ENCODE peak calls at places on chromosomes 12 and 14, in eight cellular contexts. D is DND-41; Y is transverse colon; O is Peyer's patch; J is HCT116; X is lung; E is tibial artery; Z is naive thymus-derived CD4-positive, alpha-beta T cell. B is an unnamed sample.

GRCh38 chr12:9721394-9722092 is 11.4 kb downstream of the CLECL1 start:
- DNase-seq in D (no peak), J (no peak), Z (no peak), E (no peak), O (no peak), Y (no peak), X (no peak), B (no peak)

GRCh38 chr14:54606631-54607133 is 39.8 kb downstream of the SAMD4A start:
- DNase-seq in J (no peak), O (no peak), Z (no peak), D (no peak), E (peak), Y (no peak), X (no peak), B (peak)

GRCh38 chr12:5088586-5089264 is 45.0 kb downstream of the KCNA5 start:
- DNase-seq in D (no peak), X (no peak), O (no peak), Z (no peak), J (no peak), Y (no peak), E (no peak), B (peak)

GRCh38 chr12:132429932-132430643 is 59.9 kb upstream of the FBRSL1 start:
- DNase-seq in Y (peak), D (peak), J (peak), O (peak), E (no peak), X (no peak), Z (peak), B (no peak)

GRCh38 chr12:118183711-118184110 is 47.8 kb downstream of the PEBP1 start:
- DNase-seq in O (no peak), Y (no peak), E (no peak), Z (no peak), D (no peak), J (no peak), X (no peak), B (no peak)

GRCh38 chr12:5524769-5525436 is 93.0 kb downstream of the NTF3 start:
- DNase-seq in O (no peak), Y (no peak), J (no peak), D (no peak), E (no peak), Z (no peak), X (no peak), B (no peak)

GRCh38 chr14:55760801-55761200 is 180.8 kb downstream of the KTN1 start:
- DNase-seq in O (no peak), X (no peak), J (no peak), Y (no peak), E (no peak), D (no peak), Z (no peak), B (no peak)

GRCh38 chr12:28603801-28604200 is 413.5 kb downstream of the CCDC91 start:
- DNase-seq in X (no peak), Y (no peak), E (no peak), Z (no peak), D (no peak), J (no peak), O (no peak), B (no peak)

GRCh38 chr12:14834502-14834901 is 8.8 kb downstream of the ART4 start:
- DNase-seq in D (no peak), E (no peak), Z (no peak), O (no peak), X (no peak), Y (no peak), J (no peak), B (no peak)

GRCh38 chr12:54377797-54378515 is 6.6 kb downstream of the ZNF385A start:
- DNase-seq in X (no peak), O (no peak), Z (no peak), Y (no peak), J (no peak), E (no peak), D (no peak), B (no peak)

GRCh38 chr12:54381136-54381535 is 3.4 kb downstream of the ZNF385A start:
- DNase-seq in E (no peak), J (no peak), O (no peak), X (no peak), D (no peak), Y (no peak), Z (no peak), B (no peak)

GRCh38 chr12:54378791-54379400 is 5.6 kb downstream of the ZNF385A start:
- DNase-seq in D (peak), Z (no peak), J (no peak), O (no peak), Y (peak), X (no peak), E (no peak), B (no peak)

GRCh38 chr12:54376596-54377468 is 7.7 kb downstream of the ZNF385A start:
- DNase-seq in O (no peak), X (no peak), J (no peak), E (peak), Z (no peak), Y (no peak), D (no peak), B (no peak)

GRCh38 chr12:54379401-54380201 is 4.9 kb downstream of the ZNF385A start:
- DNase-seq in O (peak), Z (peak), J (peak), D (peak), X (peak), E (peak), Y (peak), B (peak)
- H3K27ac ChIP-seq in O (peak), Z (no peak), J (peak), D (peak), X (peak), E (peak), Y (peak), B (peak)

DNA sequence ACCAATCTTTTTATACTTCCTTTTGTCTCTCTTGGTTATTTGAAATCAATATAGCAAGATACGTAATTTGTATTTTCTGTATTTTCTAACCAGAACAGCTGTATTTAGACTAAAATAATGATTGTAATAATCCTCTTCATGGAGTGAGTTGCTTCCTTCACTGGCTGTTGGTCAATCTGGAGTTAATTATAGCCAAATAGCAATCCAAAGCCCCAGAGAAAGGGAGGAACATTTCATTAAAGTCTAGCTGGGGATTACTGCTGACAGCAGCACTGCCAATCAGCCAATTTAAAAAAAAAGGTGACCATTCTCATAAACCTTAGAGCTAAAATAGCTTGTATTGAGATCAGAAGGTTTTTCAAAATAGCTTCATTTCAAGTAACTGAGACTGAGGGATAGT is 118.0 kb downstream of the TRHDE start:
- DNase-seq in Y (no peak), J (no peak), Z (no peak), D (no peak), X (no peak), E (no peak), O (no peak), B (no peak)
- H3K27ac ChIP-seq in Y (no peak), J (no peak), Z (no peak), D (no peak), X (no peak), E (no peak), O (no peak), B (no peak)

DNA sequence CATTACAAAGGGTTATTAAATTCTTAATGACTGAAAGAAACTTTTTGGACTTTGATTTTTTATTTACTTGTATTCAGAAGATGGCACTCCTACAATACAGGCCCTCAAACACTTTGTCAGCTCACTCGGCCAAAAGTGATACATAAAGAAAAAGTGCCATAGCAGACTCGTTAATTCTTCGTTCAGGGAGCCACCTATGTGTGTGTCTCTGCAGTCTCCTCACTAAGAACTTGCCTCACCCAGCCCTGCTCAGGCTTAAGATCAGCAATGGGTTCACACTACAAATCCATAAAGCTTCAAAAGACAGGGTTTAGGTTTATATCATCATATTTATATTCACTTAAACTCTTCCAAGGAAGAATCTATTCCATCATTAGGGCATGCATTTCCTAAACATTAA is 11.5 kb downstream of the DCP1B start:
- DNase-seq in E (no peak), X (no peak), J (no peak), Y (no peak), D (no peak), Z (no peak), O (no peak), B (no peak)
- H3K27ac ChIP-seq in E (no peak), X (peak), J (no peak), Y (peak), D (no peak), Z (no peak), O (peak), B (no peak)

DNA sequence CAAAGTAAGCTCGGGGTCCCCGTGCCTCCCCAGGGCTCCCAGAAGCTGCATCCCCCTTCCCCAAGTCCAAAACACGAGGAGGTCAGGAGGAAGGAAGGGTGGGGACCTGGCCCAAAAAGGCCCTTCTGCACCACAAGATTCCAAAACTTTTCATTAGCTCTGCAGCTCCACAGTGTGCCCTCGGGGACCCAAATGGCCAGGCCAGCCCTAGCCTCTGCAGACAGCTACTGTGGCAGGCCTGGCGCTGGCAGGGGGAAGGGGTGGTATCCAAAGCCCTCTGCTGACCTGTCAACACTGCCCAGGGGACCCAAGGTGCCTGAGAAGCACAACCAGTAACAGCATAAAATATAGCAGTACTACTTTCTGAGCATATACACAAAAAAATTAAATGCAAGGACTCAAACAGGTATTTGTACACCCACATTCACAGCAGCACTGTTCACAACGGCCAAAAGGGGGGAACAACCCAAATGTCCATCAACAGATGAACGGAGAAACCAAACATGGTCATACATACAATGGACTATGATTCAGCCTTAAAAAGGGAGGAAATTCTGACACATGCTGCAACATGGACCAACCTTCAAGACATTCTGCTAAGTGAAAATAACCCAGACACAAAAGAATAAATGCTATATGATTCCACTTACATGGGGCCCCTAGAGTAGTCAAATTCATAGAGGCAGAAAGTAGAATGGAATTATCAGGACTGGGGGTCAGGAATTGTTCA is 29.7 kb downstream of the ACTN1 start:
- DNase-seq in Z (no peak), D (no peak), O (no peak), J (no peak), E (no peak), Y (no peak), X (no peak), B (no peak)
- H3K27ac ChIP-seq in Z (peak), D (no peak), O (peak), J (no peak), E (peak), Y (peak), X (peak), B (peak)

GRCh38 chr12:93913845-93914244 is 234.5 kb upstream of the PLXNC1 start:
- DNase-seq in D (no peak), Z (no peak), O (no peak), E (no peak), J (no peak), Y (no peak), X (no peak), B (no peak)
- H3K27ac ChIP-seq in D (no peak), Z (no peak), O (no peak), E (peak), J (no peak), Y (no peak), X (no peak), B (no peak)

DNA sequence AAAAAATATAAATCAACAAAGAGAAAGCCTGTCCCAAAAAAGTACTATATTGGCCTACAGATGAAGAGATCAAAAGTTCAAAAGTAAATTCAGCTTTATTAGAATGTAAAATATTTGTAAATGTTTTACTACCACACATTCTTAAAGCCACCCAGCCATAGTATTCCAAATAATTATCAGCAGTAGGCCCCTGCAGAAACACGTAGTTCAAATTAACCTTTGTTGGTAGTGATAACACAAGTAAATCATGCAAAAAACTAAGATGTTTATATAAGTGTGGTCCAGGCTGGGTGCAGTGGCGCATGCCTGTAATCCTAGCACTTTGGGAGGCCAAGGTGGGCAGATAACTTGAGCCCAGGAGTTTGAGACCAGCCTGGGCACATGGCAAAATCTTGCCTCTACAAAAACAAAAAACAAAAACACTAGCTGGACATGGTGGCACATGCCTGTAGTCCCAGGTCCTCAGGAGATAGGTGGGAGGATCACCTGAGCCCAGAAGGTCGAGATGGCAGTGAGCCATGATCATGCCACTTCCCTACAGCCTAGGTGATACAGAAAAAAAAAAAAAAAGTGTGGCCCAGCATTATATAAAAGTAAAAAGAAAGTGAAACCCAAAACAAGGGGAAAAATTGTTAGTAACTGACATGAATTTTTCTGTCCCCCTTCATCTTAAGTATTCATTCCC is 17.9 kb downstream of the SPTLC2 start:
- DNase-seq in D (no peak), E (no peak), O (peak), J (no peak), X (no peak), Z (peak), Y (peak), B (no peak)
- H3K27ac ChIP-seq in D (peak), E (no peak), O (peak), J (no peak), X (no peak), Z (peak), Y (no peak), B (no peak)

DNA sequence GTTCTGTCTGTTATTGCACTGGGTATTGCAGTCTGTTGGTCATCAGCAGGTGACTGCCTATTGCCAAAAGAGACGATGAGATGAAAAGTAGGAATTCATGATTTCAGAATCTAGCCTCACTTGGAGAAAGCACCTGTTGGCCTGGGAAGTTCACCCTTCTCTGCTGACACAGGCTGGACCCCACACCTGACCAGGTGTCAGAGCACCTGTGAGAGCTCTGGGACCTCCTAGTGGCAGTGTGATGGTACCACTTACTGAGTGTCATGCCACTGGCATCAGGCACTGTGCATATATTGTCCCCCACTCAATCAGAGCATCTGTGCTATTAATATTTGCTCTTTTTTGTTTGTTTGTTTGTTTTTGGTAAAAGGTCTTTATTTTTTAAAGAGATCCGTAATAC is 68.0 kb downstream of the RASSF3 start:
- DNase-seq in X (no peak), O (no peak), Y (no peak), D (no peak), E (no peak), J (no peak), Z (no peak), B (no peak)
- H3K27ac ChIP-seq in X (peak), O (no peak), Y (peak), D (no peak), E (peak), J (no peak), Z (peak), B (no peak)